ENCODE peak calls at places on chromosome 16, in eight cellular contexts. D is SK-N-SH, K is suprapubic skin, B is ovary, R is stomach, V is A549, L is transverse colon, X is upper lobe of left lung. I is an unnamed sample.

GRCh38 chr16:56382901-56383355 is 42.4 kb downstream of the AMFR start:
- DNase-seq in D (no peak), K (no peak), B (no peak), R (no peak), V (peak), L (no peak), X (no peak), I (no peak)

GRCh38 chr16:50547944-50548658 is at the start of gene NKD1:
- DNase-seq in D (peak), K (no peak), B (peak), R (peak), V (peak), L (peak), X (peak), I (no peak)

GRCh38 chr16:29663020-29663828 is at the start of gene SPN:
- DNase-seq in D (no peak), K (no peak), B (no peak), R (no peak), V (no peak), L (peak), X (no peak), I (no peak)

GRCh38 chr16:26491962-26492361 is 574.8 kb upstream of the C16orf82 start:
- DNase-seq in D (no peak), K (no peak), B (no peak), R (no peak), V (no peak), L (no peak), X (no peak), I (peak)

GRCh38 chr16:27999687-28000086 is 63.8 kb downstream of the GSG1L start:
- DNase-seq in D (no peak), K (no peak), B (no peak), R (no peak), V (no peak), L (no peak), X (no peak), I (no peak)

GRCh38 chr16:89971495-89972243 is 23.1 kb downstream of the DEF8 start:
- DNase-seq in D (no peak), K (peak), B (no peak), R (no peak), V (no peak), L (peak), X (peak), I (no peak)

GRCh38 chr16:2973081-2973480 is 3.9 kb downstream of the PAQR4 start:
- DNase-seq in D (no peak), K (no peak), B (no peak), R (no peak), V (no peak), L (no peak), X (peak), I (no peak)

GRCh38 chr16:80751167-80751566 is 53.2 kb downstream of the CDYL2 start:
- DNase-seq in D (no peak), K (no peak), B (no peak), R (no peak), V (no peak), L (no peak), X (no peak), I (no peak)

GRCh38 chr16:1708768-1709180 is 2.8 kb downstream of the MAPK8IP3 start:
- DNase-seq in D (no peak), K (no peak), B (no peak), R (no peak), V (no peak), L (no peak), X (no peak), I (no peak)

GRCh38 chr16:17305694-17306093 is 165.1 kb downstream of the XYLT1 start:
- DNase-seq in D (no peak), K (no peak), B (no peak), R (no peak), V (no peak), L (no peak), X (no peak), I (no peak)

GRCh38 chr16:12341966-12342365 is 365.4 kb downstream of the SNX29 start:
- DNase-seq in D (no peak), K (no peak), B (no peak), R (no peak), V (no peak), L (no peak), X (no peak), I (no peak)

DNA sequence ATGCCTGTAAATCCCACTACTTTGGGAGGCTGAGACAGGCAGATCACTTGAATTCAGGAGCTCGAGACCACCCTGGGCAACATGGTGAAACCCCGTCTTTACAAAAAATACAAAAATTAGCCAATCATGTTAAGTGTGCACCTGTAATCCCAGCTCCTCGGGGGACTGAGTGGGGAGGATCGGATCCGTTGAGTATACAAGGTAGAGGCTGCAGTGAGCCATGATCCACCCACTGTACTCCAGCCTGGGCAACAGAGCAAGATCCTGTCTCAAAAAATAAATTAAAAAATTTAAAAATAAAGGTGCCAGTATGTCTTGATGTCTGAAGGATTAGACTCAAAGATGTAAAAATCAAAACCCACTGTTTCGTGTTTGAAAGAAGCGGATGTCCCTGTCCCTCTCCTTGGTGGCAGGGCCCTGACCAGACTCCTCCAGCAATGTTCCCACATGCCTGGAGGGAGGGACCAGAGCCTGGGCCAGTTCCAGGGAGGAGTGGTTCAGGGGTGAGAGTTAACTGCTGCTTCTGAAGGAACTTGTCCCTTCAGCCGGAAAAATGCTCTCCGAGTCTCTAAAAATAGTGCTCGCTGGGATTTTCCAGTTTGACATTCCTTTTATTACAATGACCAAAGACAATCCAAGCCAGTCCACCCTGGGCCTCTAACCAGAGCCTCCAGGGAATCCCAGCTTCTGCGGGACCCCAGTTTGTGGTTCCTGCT is 9.4 kb upstream of the CMTM4 start:
- DNase-seq in D (no peak), K (no peak), B (no peak), R (peak), V (no peak), L (peak), X (no peak), I (no peak)
- TF ChIP-seq EP300 in D (no peak), K (no peak), B (no peak), R (no peak), V (no peak), L (no peak), X (no peak), I (no peak)

GRCh38 chr16:48611329-48612137 is 1.6 kb upstream of the N4BP1 start:
- DNase-seq in D (no peak), K (no peak), B (no peak), R (peak), V (no peak), L (peak), X (no peak), I (no peak)

GRCh38 chr16:48614759-48615158 is 4.8 kb upstream of the N4BP1 start:
- DNase-seq in D (no peak), K (no peak), B (no peak), R (peak), V (no peak), L (no peak), X (no peak), I (no peak)

GRCh38 chr16:48616571-48616970 is 6.6 kb upstream of the N4BP1 start:
- DNase-seq in D (no peak), K (no peak), B (no peak), R (peak), V (no peak), L (no peak), X (no peak), I (no peak)

GRCh38 chr16:48612621-48613020 is 2.6 kb upstream of the N4BP1 start:
- DNase-seq in D (no peak), K (no peak), B (no peak), R (peak), V (no peak), L (no peak), X (no peak), I (no peak)

DNA sequence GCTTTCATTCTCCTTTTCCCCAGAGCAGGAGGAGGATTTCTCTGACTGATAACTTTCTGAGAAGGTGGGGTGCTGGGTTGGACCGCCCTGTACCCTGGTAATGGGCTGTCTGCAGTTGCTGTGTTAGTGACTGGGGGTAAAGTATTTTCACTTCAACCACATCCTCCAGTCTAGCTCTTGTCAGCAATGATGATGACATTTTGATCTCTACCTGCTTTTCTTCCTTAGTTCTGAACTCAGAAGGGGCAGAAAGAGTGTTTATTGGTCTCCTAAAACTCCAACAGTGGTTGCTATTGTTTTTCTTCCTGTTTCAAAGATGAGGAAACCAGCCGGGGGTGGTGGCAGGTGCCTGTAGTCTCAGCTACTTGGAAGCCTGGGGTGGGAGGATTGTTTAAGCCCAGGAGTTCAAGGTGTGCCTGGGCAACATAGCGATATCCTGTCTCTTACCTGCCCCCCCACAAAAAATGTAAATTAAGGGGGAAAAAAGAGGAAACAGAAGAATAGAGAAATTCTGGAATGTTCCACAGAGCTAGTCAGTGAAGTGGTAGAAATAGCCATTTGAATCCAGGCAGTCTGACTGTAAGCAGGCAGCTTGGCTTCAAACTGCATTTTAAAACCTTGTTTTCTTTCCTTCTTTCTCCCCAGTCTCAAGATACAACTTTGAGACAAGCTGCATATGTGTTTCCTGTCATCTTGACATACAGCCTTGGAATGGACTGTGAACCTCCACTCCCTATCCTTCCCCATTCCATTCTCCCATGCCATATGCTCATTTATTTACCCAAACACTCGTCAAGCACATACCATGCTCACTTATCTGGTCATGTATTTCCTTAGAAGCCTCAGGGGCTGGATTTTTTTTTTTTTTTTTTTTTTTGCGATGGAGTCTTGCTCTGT is 3.3 kb upstream of the N4BP1 start:
- DNase-seq in D (no peak), K (no peak), B (no peak), R (peak), V (no peak), L (peak), X (no peak), I (no peak)
- TF ChIP-seq EP300 in D (no peak), K (no peak), B (no peak), R (no peak), V (no peak), L (no peak), X (no peak), I (no peak)

GRCh38 chr16:53518550-53519416 is 15.8 kb upstream of the AKTIP start:
- DNase-seq in D (no peak), K (no peak), B (no peak), R (peak), V (no peak), L (peak), X (no peak), I (no peak)
- TF ChIP-seq EP300 in D (no peak), K (no peak), B (peak), R (no peak), V (no peak), L (no peak), X (peak), I (no peak)

GRCh38 chr16:86975445-86975844 is 341.7 kb downstream of the C16orf95 start:
- DNase-seq in D (peak), K (no peak), B (peak), R (no peak), V (peak), L (no peak), X (no peak), I (no peak)
- TF ChIP-seq EP300 in D (no peak), K (no peak), B (no peak), R (no peak), V (no peak), L (no peak), X (no peak), I (no peak)

GRCh38 chr16:15726715-15727114 is 76.7 kb downstream of the NDE1 start:
- DNase-seq in D (no peak), K (no peak), B (no peak), R (peak), V (no peak), L (peak), X (peak), I (no peak)
- TF ChIP-seq EP300 in D (no peak), K (no peak), B (no peak), R (no peak), V (no peak), L (no peak), X (no peak), I (no peak)

GRCh38 chr16:82660078-82660645 is 33.4 kb downstream of the CDH13 start:
- DNase-seq in D (no peak), K (no peak), B (no peak), R (no peak), V (no peak), L (no peak), X (peak), I (no peak)
- TF ChIP-seq EP300 in D (no peak), K (no peak), B (no peak), R (no peak), V (no peak), L (no peak), X (no peak), I (no peak)